ENCODE peak calls at places on chromosomes 5 and 9, in eight cellular contexts. G is NCI-H1092 treated with DMSO at 0.1 percent for 48 hours; A is Right ventricle myocardium superior; Q is CD4-positive, alpha-beta memory T cell; D is NCI-H345; X is right cardiac atrium; S is activated CD4-positive, alpha-beta T cell treated with anti-CD3 and anti-CD28 coated beads, Interleukin-2, amount 10 ng/mL, durations not matched to agents 7 days and 5 days; L is CD8-positive, alpha-beta memory T cell. I is an unnamed sample.

GRCh38 chr9:129610473-129611301 is 10.2 kb downstream of the C9orf50 start:
- DNase-seq in S (peak; percentile 72), L (peak; percentile 69), G (peak; percentile 42), A (peak; percentile 89), Q (peak; percentile 74), D (peak; percentile 52), X (peak; percentile 81), I (peak; percentile 96)

GRCh38 chr9:89880721-89881120 is 275.9 kb downstream of the GADD45G start:
- DNase-seq in Q (no peak), G (no peak), S (no peak), L (no peak), X (no peak), D (no peak), A (no peak), I (no peak)

GRCh38 chr5:137146402-137146889 is 352.7 kb downstream of the SPOCK1 start:
- DNase-seq in Q (no peak), D (peak; percentile 88), S (no peak), A (no peak), G (no peak), X (peak; percentile 62), L (no peak), I (no peak)

GRCh38 chr5:9226026-9226536 is 319.8 kb downstream of the SEMA5A start:
- DNase-seq in L (no peak), Q (no peak), A (no peak), S (no peak), G (no peak), X (no peak), D (no peak), I (no peak)

GRCh38 chr5:27158775-27159174 is 120.4 kb upstream of the CDH9 start:
- DNase-seq in L (no peak), G (no peak), D (no peak), X (no peak), S (no peak), A (no peak), Q (no peak), I (no peak)

GRCh38 chr9:129988607-129989361 is 54.2 kb downstream of the FNBP1 start:
- DNase-seq in G (no peak), L (peak; percentile 25), S (peak; percentile 30), X (no peak), D (no peak), Q (no peak), A (no peak), I (no peak)

GRCh38 chr9:133702798-133703570 is 35.2 kb downstream of the SARDH start:
- DNase-seq in S (no peak), D (no peak), X (no peak), G (no peak), Q (no peak), L (no peak), A (peak; percentile 42), I (no peak)

GRCh38 chr5:82595083-82595482 is 316.9 kb upstream of the RPS23 start:
- DNase-seq in X (no peak), Q (no peak), D (no peak), G (no peak), L (no peak), S (no peak), A (no peak), I (no peak)

GRCh38 chr5:7391215-7391614 is 4.7 kb upstream of the ADCY2 start:
- DNase-seq in Q (no peak), S (no peak), X (no peak), L (no peak), A (no peak), G (no peak), D (no peak), I (no peak)